ENCODE peak calls at places on chromosomes 5 and 9, in six cellular contexts. Z, O, P, T, K and L are unnamed samples.

GRCh38 chr5:398475-399295 is 44.3 kb upstream of the EXOC3 start:
- DNase-seq in Z (no peak), O (no peak), P (peak; percentile 33), T (no peak), K (no peak), L (no peak)

GRCh38 chr9:11722957-11723356 is 970.2 kb upstream of the TYRP1 start:
- DNase-seq in Z (no peak), O (no peak), P (no peak), T (no peak), K (no peak), L (no peak)

GRCh38 chr5:138482645-138483044 is 17.4 kb downstream of the EGR1 start:
- DNase-seq in Z (no peak), O (no peak), P (no peak), T (no peak), K (no peak), L (no peak)

GRCh38 chr5:4018007-4018406 is 422.4 kb downstream of the IRX1 start:
- DNase-seq in Z (no peak), O (no peak), P (no peak), T (no peak), K (no peak), L (no peak)

GRCh38 chr9:132041825-132042224 is 37.8 kb downstream of the MED27 start:
- DNase-seq in Z (no peak), O (no peak), P (no peak), T (no peak), K (no peak), L (no peak)

GRCh38 chr9:19342927-19343326 is 37.1 kb downstream of the RPS6 start:
- DNase-seq in Z (no peak), O (no peak), P (no peak), T (no peak), K (no peak), L (no peak)

GRCh38 chr9:78023003-78023741 is 8.4 kb downstream of the GNAQ start:
- DNase-seq in Z (no peak), O (peak; percentile 90), P (no peak), T (no peak), K (peak; percentile 53), L (peak; percentile 82)

GRCh38 chr9:93117924-93118862 is 15.9 kb downstream of the NINJ1 start:
- DNase-seq in Z (no peak), O (no peak), P (peak; percentile 3), T (peak; percentile 21), K (no peak), L (peak; percentile 37)

GRCh38 chr9:17824927-17825659 is 246.2 kb downstream of the SH3GL2 start:
- DNase-seq in Z (no peak), O (no peak), P (no peak), T (no peak), K (no peak), L (no peak)

GRCh38 chr5:138717399-138717798 is 35.8 kb upstream of the CTNNA1 start:
- DNase-seq in Z (no peak), O (no peak), P (no peak), T (no peak), K (no peak), L (no peak)

GRCh38 chr9:136764301-136764891 is at the start of gene LCN15:
- DNase-seq in Z (no peak), O (no peak), P (no peak), T (no peak), K (no peak), L (no peak)

GRCh38 chr9:21708225-21708624 is 94.2 kb upstream of the MTAP start:
- DNase-seq in Z (no peak), O (no peak), P (no peak), T (no peak), K (no peak), L (no peak)

GRCh38 chr9:130634191-130634768 is 30.1 kb upstream of the PRDM12 start:
- DNase-seq in Z (no peak), O (no peak), P (no peak), T (no peak), K (no peak), L (no peak)

GRCh38 chr5:106522296-106522695 is 1148.4 kb downstream of the EFNA5 start:
- DNase-seq in Z (no peak), O (no peak), P (no peak), T (no peak), K (peak; percentile 48), L (no peak)

GRCh38 chr5:88021141-88021540 is 247.5 kb downstream of the TMEM161B start:
- DNase-seq in Z (no peak), O (no peak), P (no peak), T (no peak), K (no peak), L (no peak)

GRCh38 chr5:149141224-149141956 is at the start of gene ABLIM3:
- DNase-seq in Z (no peak), O (peak; percentile 28), P (peak; percentile 26), T (peak; percentile 70), K (peak; percentile 74), L (peak; percentile 59)

GRCh38 chr5:42912184-42912766 is 100.6 kb upstream of the SELENOP start:
- DNase-seq in Z (peak; percentile 19), O (peak; percentile 6), P (no peak), T (no peak), K (peak; percentile 73), L (no peak)

GRCh38 chr5:177327539-177328522 is 16.1 kb upstream of the MXD3 start:
- DNase-seq in Z (no peak), O (no peak), P (no peak), T (peak; percentile 72), K (no peak), L (no peak)
- TF ChIP-seq CTCF in Z (no peak), O (no peak), P (no peak), T (no peak), K (no peak), L (no peak)

GRCh38 chr9:91451431-91452270 is 28.0 kb upstream of the NFIL3 start:
- DNase-seq in Z (no peak), O (no peak), P (no peak), T (no peak), K (no peak), L (no peak)
- TF ChIP-seq CTCF in Z (no peak), O (no peak), P (no peak), T (no peak), K (no peak), L (no peak)

DNA sequence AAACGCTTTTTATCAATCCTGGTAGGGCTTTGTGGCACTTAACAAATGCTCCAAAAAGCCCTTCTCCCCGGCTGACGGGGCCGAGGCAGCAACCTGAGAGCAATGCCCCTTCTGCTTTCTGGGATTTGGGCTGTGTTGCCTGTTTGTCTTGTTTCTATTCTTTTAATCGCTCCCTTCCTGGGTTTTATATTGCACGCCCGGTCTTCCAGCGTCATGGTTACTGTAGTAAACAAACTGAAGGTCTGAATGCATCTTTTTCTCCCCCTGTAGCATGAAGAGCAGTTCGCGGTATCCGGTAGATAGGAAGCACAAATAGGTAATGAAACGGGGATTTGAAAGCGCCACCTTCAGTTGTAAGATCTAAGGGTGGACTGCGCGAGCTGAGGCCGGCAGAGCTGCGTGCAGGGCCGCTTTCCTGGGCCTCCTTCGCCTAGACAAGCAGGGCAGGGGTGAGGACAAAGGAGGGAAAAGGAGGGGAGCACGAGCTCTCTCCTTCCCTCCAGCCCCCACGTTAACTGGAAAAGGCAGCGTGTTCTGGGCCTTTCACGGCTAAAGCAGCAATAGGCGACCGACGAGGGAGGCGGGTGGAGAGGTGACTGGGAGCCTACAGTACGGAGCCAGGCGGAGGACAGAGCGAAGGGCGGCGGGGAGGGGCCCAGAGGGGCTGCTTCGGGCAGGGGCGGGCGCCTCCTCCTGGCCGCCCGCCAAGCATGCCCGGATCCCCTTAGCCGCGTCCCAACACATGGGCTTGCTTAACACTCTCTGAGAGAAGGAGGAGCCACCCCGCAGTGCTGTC is 49.3 kb upstream of the ZNF366 start:
- DNase-seq in Z (peak; percentile 61), O (peak; percentile 14), P (peak; percentile 64), T (peak; percentile 72), K (peak; percentile 72), L (no peak)
- TF ChIP-seq CTCF in Z (no peak), O (no peak), P (no peak), T (no peak), K (peak; percentile 54), L (peak; percentile 28)

GRCh38 chr9:16575142-16575877 is 295.2 kb downstream of the BNC2 start:
- DNase-seq in Z (no peak), O (no peak), P (no peak), T (no peak), K (peak; percentile 45), L (no peak)
- TF ChIP-seq CTCF in Z (no peak), O (no peak), P (no peak), T (no peak), K (peak; percentile 38), L (no peak)

DNA sequence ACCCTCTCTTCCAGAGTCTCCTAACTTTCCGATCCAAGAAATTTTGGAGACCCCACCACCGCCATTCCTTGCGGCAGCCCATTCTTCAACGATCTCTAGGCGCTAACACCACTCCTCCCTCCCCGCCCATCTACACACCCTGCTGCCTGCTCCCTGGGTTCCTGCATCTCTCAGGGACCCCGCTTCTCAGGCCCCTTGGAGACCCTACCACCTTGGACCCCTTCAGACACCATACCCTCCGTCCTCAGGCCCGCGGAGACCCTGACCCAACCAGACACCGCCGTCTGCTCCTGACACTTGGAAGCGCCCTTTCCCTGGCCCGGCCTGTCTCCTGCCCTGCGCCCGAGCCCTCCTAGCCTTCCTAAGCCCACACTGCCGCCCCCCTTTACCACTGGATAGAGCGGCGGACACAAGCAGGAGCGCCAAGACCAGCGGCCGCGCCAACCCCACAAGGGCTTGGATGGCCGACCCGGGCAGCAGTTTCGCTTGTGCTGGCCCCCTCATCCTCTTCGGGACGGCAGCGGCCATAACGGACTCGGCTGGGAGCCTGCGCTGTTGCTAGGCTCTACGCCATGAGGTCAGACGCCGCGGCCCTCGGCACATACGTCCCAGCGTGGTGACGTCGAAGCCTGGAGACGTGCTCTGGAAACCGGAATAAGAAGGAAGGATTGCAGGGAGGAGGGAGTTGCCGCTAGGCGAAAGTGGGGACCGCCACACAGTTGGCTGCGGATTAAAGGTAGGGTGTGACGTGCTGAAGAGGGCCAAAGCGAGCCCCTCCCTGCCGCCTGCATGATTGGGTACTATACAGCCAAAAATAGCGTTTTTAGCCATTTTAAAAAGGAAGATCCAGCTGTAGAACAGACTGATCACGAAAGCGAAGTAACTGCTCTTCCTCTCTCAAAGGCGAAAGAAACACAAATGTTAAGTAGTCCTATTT is at the start of gene C5orf15:
- DNase-seq in Z (peak; percentile 92), O (peak; percentile 74), P (peak; percentile 92), T (peak; percentile 98), K (peak; percentile 97), L (peak; percentile 92)
- TF ChIP-seq CTCF in Z (no peak), O (no peak), P (no peak), T (no peak), K (no peak), L (no peak)

DNA sequence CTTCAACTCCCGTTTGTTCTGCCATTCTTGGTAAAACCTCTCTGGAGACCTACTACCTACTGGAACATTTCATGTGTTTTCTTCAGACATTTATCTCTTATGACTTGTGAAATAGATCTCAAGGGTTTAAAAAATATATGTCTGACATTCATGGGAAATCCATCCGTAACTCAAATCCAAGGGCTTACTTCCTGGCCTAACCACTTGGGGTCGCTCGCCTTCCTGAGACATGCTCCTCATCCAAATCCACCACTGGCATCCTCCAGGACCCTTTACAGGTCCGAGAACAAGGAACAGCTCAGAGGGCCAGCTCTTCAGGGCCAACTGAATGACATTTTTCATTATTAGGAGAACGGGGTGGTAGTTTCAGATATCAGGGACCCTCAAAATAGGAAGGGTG is 235.1 kb upstream of the TUT7 start:
- DNase-seq in Z (no peak), O (no peak), P (no peak), T (no peak), K (peak; percentile 17), L (no peak)
- TF ChIP-seq CTCF in Z (no peak), O (no peak), P (no peak), T (no peak), K (no peak), L (no peak)